ENCODE peak calls at places on chromosome 19, in four cellular contexts. L is aorta; C is upper lobe of left lung; F is CD8-positive, alpha-beta T cell. S is an unnamed sample.

GRCh38 chr19:13781547-13781946 is 7.3 kb downstream of the C19orf53 start:
- DNase-seq in C (peak; percentile 75), F (no peak), L (peak; percentile 92), S (no peak)

GRCh38 chr19:9917322-9917721 is 19.0 kb downstream of the OLFM2 start:
- DNase-seq in L (no peak), F (no peak), C (peak; percentile 27), S (no peak)

GRCh38 chr19:18422530-18423191 is 3.5 kb downstream of the SSBP4 start:
- DNase-seq in C (no peak), F (no peak), L (no peak), S (peak; percentile 40)

GRCh38 chr19:2607712-2608601 is 94.5 kb downstream of the GNG7 start:
- DNase-seq in F (peak; percentile 49), L (no peak), C (no peak), S (peak; percentile 62)

GRCh38 chr19:38944981-38945506 is 14.3 kb downstream of the MRPS12 start:
- DNase-seq in L (no peak), C (no peak), F (no peak), S (no peak)

GRCh38 chr19:6610934-6611370 is 20.0 kb upstream of the CD70 start:
- DNase-seq in C (no peak), L (no peak), F (no peak), S (no peak)

GRCh38 chr19:40754611-40755247 is 3.7 kb downstream of the SNRPA start:
- DNase-seq in F (no peak), C (peak; percentile 42), L (no peak), S (no peak)

GRCh38 chr19:18684642-18684993 is 1.1 kb downstream of the CRTC1 start:
- DNase-seq in F (no peak), C (no peak), L (no peak), S (no peak)

GRCh38 chr19:29526730-29527499 is 1.1 kb downstream of the VSTM2B start:
- DNase-seq in L (no peak), C (no peak), F (no peak), S (no peak)

GRCh38 chr19:35143231-35143715 is at the start of gene FXYD7:
- DNase-seq in C (no peak), F (no peak), L (no peak), S (no peak)

GRCh38 chr19:23075031-23075733 is 41.6 kb upstream of the ZNF730 start:
- DNase-seq in L (peak; percentile 56), C (peak; percentile 63), F (no peak), S (no peak)

GRCh38 chr19:5903054-5903501 is 512 bp downstream of the NDUFA11 start:
- DNase-seq in F (no peak), C (no peak), L (no peak), S (no peak)

GRCh38 chr19:36876993-36877938 is 26.6 kb downstream of the ZNF345 start:
- DNase-seq in F (no peak), C (no peak), L (no peak), S (no peak)

GRCh38 chr19:46491975-46492682 is 3.5 kb downstream of the PNMA8B start:
- DNase-seq in L (no peak), F (no peak), C (no peak), S (no peak)

GRCh38 chr19:7679771-7680605 is 645 bp upstream of the TRAPPC5 start:
- DNase-seq in F (no peak), L (no peak), C (no peak), S (no peak)

GRCh38 chr19:14565765-14566711 is 5.8 kb downstream of the NDUFB7 start:
- DNase-seq in C (no peak), F (no peak), L (no peak), S (no peak)

GRCh38 chr19:3507371-3508120 is 1.4 kb downstream of the FZR1 start:
- DNase-seq in F (no peak), C (no peak), L (no peak), S (peak; percentile 35)

GRCh38 chr19:34999498-35000337 is at the start of gene GRAMD1A:
- DNase-seq in F (peak; percentile 66), L (peak; percentile 93), C (peak; percentile 92), S (peak; percentile 49)

GRCh38 chr19:2215281-2215751 is 20.8 kb downstream of the PLEKHJ1 start:
- DNase-seq in C (no peak), L (no peak), F (no peak), S (no peak)

GRCh38 chr19:14073232-14073924 is 792 bp downstream of the MISP3 start:
- DNase-seq in C (peak; percentile 70), L (peak; percentile 85), F (peak; percentile 67), S (peak; percentile 72)

GRCh38 chr19:2449019-2449418 is 7.7 kb downstream of the LMNB2 start:
- DNase-seq in F (no peak), C (no peak), L (peak; percentile 25), S (no peak)

GRCh38 chr19:29999490-29999889 is 57.5 kb downstream of the URI1 start:
- DNase-seq in L (no peak), F (no peak), C (no peak), S (no peak)

GRCh38 chr19:5694167-5694951 is 4.3 kb downstream of the RPL36 start:
- DNase-seq in C (no peak), L (no peak), F (no peak), S (no peak)

GRCh38 chr19:36409841-36410240 is 8.6 kb downstream of the ZFP82 start:
- DNase-seq in F (no peak), C (no peak), L (no peak), S (no peak)

GRCh38 chr19:5892772-5893275 is 10.8 kb downstream of the NDUFA11 start:
- DNase-seq in C (no peak), F (no peak), L (no peak), S (no peak)

GRCh38 chr19:39110263-39110967 is 15.2 kb upstream of the PAK4 start:
- DNase-seq in F (peak; percentile 65), C (peak; percentile 66), L (peak; percentile 60), S (peak; percentile 53)

GRCh38 chr19:50667759-50668231 is 18.6 kb downstream of the C19orf81 start:
- DNase-seq in L (no peak), C (no peak), F (no peak), S (no peak)

GRCh38 chr19:35944553-35944952 is 8.4 kb downstream of the LRFN3 start:
- DNase-seq in C (no peak), F (no peak), L (no peak), S (no peak)

GRCh38 chr19:8262431-8262830 is 45.7 kb downstream of the CD320 start:
- DNase-seq in L (no peak), C (no peak), F (no peak), S (no peak)

GRCh38 chr19:8610041-8610927 is at the start of gene ADAMTS10:
- DNase-seq in C (no peak), F (no peak), L (peak; percentile 79), S (peak; percentile 26)

GRCh38 chr19:40608957-40609356 is 7.8 kb downstream of the LTBP4 start:
- DNase-seq in F (no peak), L (no peak), C (no peak), S (no peak)

GRCh38 chr19:33311326-33311682 is 9.0 kb upstream of the CEBPA start:
- DNase-seq in C (peak; percentile 70), F (no peak), L (no peak), S (no peak)

GRCh38 chr19:17081672-17082630 is 6.4 kb downstream of the MYO9B start:
- DNase-seq in C (no peak), L (peak; percentile 79), F (no peak), S (no peak)

GRCh38 chr19:10766681-10767201 is 48.9 kb downstream of the DNM2 start:
- DNase-seq in F (no peak), L (peak; percentile 70), C (no peak), S (no peak)

GRCh38 chr19:41531438-41532311 is 44.3 kb upstream of the CEACAM21 start:
- DNase-seq in F (peak; percentile 56), C (peak; percentile 88), L (peak; percentile 83), S (peak; percentile 72)

GRCh38 chr19:40274585-40275544 is 10.3 kb downstream of the AKT2 start:
- DNase-seq in L (no peak), C (no peak), F (peak; percentile 21), S (no peak)

GRCh38 chr19:14023404-14024235 is 4.3 kb upstream of the RLN3 start:
- DNase-seq in C (peak; percentile 58), L (peak; percentile 74), F (no peak), S (no peak)

GRCh38 chr19:7871530-7872305 is 2.5 kb downstream of the PRR36 start:
- DNase-seq in C (peak; percentile 97), F (peak; percentile 66), L (peak; percentile 94), S (peak; percentile 85)

GRCh38 chr19:16021796-16022195 is 54.5 kb upstream of the TPM4 start:
- DNase-seq in L (no peak), F (no peak), C (no peak), S (no peak)
- H3K9me3 ChIP-seq in L (no peaks in the 10 kb centered on the region), F (no peaks in the 10 kb centered on the region), C (no peaks in the 10 kb centered on the region), S (no peaks in the 10 kb centered on the region)

GRCh38 chr19:45087531-45087930 is 5.4 kb upstream of the PPP1R37 start:
- DNase-seq in C (peak; percentile 50), F (peak; percentile 42), L (no peak), S (no peak)

GRCh38 chr19:45091031-45091918 is 1.7 kb upstream of the PPP1R37 start:
- DNase-seq in F (peak; percentile 96), L (peak; percentile 99), C (peak; percentile 99), S (peak; percentile 99)

GRCh38 chr19:45092747-45093678 is at the start of gene PPP1R37:
- DNase-seq in F (peak; percentile 87), C (peak; percentile 94), L (peak; percentile 97), S (peak; percentile 87)

GRCh38 chr19:45090598-45090997 is 2.4 kb upstream of the PPP1R37 start:
- DNase-seq in C (no peak), L (no peak), F (no peak), S (no peak)

DNA sequence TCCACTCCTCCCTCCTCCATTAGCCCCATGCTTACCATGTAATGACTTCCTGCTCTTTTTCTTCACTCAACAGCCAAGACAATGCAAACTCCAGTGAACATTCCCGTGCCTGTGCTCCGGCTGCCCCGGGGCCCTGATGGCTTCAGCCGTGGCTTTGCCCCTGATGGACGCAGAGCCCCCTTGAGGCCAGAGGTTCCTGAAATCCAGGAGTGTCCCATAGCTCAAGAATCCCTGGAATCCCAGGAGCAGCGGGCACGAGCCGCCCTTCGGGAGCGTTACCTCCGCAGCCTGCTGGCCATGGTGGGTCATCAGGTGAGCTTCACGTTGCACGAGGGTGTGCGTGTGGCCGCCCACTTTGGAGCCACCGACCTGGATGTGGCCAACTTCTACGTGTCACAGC is 2.9 kb upstream of the PPP1R37 start:
- DNase-seq in C (no peak), F (no peak), L (no peak), S (no peak)
- H3K9me3 ChIP-seq in C (no peaks in the 10 kb centered on the region), F (no peaks in the 10 kb centered on the region), L (no peaks in the 10 kb centered on the region), S (no peaks in the 10 kb centered on the region)

GRCh38 chr19:12217332-12217731 is 54.4 kb downstream of the ZNF136 start:
- DNase-seq in C (no peak), L (no peak), F (no peak), S (no peak)
- H3K9me3 ChIP-seq in C (peaks cover 48% of the 10 kb centered on the region), L (peaks cover 8% of the 10 kb centered on the region), F (no peaks in the 10 kb centered on the region), S (peaks cover 14% of the 10 kb centered on the region)

DNA sequence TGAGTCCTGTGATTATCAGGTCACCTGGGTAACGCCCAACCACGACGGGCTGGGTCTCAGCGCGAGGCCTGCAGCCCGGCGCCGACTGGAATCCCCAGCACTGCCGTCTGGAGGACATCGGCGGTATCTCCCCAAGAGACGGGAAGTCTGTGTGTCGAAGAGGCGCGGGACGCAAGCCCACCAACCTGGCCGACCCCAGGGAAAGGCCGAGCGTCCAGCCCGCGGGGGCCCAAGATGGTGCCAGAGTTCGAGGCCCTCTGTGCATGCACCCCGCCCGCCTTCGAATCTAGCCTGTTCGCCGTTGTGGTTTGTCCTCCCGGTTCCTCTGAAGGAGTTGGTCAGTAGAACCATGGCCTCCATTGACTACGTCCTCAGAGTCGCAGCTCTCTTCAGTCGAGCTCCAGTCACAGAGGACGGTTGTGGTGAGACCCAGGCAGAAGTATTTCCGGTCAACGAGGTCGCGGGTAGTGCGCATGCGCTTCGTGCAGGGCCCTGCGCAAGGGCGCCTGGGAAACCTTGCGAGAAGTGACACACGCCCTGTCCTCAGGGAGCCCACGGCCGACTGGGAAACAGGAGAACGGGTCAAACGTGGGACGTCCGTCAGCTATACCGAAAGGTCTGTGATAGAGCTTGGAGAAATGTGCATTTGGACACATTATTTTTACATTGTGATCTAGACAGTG is 24.1 kb upstream of the PEG3 start:
- DNase-seq in L (no peak), C (no peak), F (no peak), S (no peak)
- H3K9me3 ChIP-seq in L (peaks cover 7% of the 10 kb centered on the region), C (peaks cover 3% of the 10 kb centered on the region), F (no peaks in the 10 kb centered on the region), S (peaks cover 3% of the 10 kb centered on the region)